ENCODE peak calls at places on chromosomes 7 and 10, in six cellular contexts. One of them, this sample, is unnamed.

GRCh38 chr7:27164381-27165088 is 802 bp downstream of the HOXA9 start:
- DNase-seq in RPMI7951: no peak
- DNase-seq in NCI-H1105: no peak
- DNase-seq in GM23248: peak
- DNase-seq in upper lobe of left lung: no peak
- DNase-seq in heart left ventricle: no peak
- DNase-seq in this sample: no peak

GRCh38 chr10:47088656-47089354 is 177.6 kb downstream of the PTPN20 start:
- DNase-seq in RPMI7951: no peak
- DNase-seq in NCI-H1105: no peak
- DNase-seq in upper lobe of left lung: no peak
- DNase-seq in heart left ventricle: no peak
- DNase-seq in GM23248: no peak
- DNase-seq in this sample: no peak

GRCh38 chr7:98215561-98216495 is 4.6 kb downstream of the BHLHA15 start:
- DNase-seq in GM23248: no peak
- DNase-seq in RPMI7951: no peak
- DNase-seq in NCI-H1105: no peak
- DNase-seq in upper lobe of left lung: no peak
- DNase-seq in heart left ventricle: no peak
- DNase-seq in this sample: no peak

GRCh38 chr7:130912086-130912909 is 178.3 kb upstream of the KLF14 start:
- DNase-seq in heart left ventricle: no peak
- DNase-seq in RPMI7951: peak
- DNase-seq in upper lobe of left lung: no peak
- DNase-seq in GM23248: peak
- DNase-seq in NCI-H1105: no peak
- DNase-seq in this sample: no peak

GRCh38 chr10:76149602-76150138 is 718.2 kb downstream of the LRMDA start:
- DNase-seq in RPMI7951: no peak
- DNase-seq in NCI-H1105: no peak
- DNase-seq in heart left ventricle: no peak
- DNase-seq in GM23248: no peak
- DNase-seq in upper lobe of left lung: no peak
- DNase-seq in this sample: no peak

GRCh38 chr10:89553064-89553734 is 17.8 kb upstream of the SLC16A12 start:
- DNase-seq in GM23248: peak
- DNase-seq in upper lobe of left lung: no peak
- DNase-seq in NCI-H1105: no peak
- DNase-seq in RPMI7951: peak
- DNase-seq in heart left ventricle: no peak
- DNase-seq in this sample: no peak

GRCh38 chr7:30736291-30736690 is 15.6 kb upstream of the INMT start:
- DNase-seq in heart left ventricle: no peak
- DNase-seq in NCI-H1105: no peak
- DNase-seq in GM23248: no peak
- DNase-seq in upper lobe of left lung: no peak
- DNase-seq in RPMI7951: no peak
- DNase-seq in this sample: no peak

GRCh38 chr7:79452495-79453265 is 787 bp downstream of the MAGI2 start:
- DNase-seq in upper lobe of left lung: peak
- DNase-seq in GM23248: peak
- DNase-seq in RPMI7951: no peak
- DNase-seq in heart left ventricle: peak
- DNase-seq in NCI-H1105: no peak
- DNase-seq in this sample: no peak

GRCh38 chr10:49187950-49188761 is at the start of gene TMEM273:
- DNase-seq in NCI-H1105: no peak
- DNase-seq in RPMI7951: no peak
- DNase-seq in GM23248: no peak
- DNase-seq in heart left ventricle: peak
- DNase-seq in upper lobe of left lung: peak
- DNase-seq in this sample: no peak

GRCh38 chr10:49700997-49701396 is 21.5 kb downstream of the C10orf53 start:
- DNase-seq in NCI-H1105: peak
- DNase-seq in RPMI7951: no peak
- DNase-seq in upper lobe of left lung: no peak
- DNase-seq in GM23248: no peak
- DNase-seq in heart left ventricle: no peak
- DNase-seq in this sample: no peak

GRCh38 chr7:6035165-6035564 is 4.0 kb downstream of the ANKRD61 start:
- DNase-seq in GM23248: no peak
- DNase-seq in NCI-H1105: no peak
- DNase-seq in RPMI7951: no peak
- DNase-seq in heart left ventricle: no peak
- DNase-seq in upper lobe of left lung: no peak
- DNase-seq in this sample: no peak

GRCh38 chr10:42872865-42873435 is 90.4 kb downstream of the BMS1 start:
- DNase-seq in heart left ventricle: no peak
- DNase-seq in NCI-H1105: no peak
- DNase-seq in RPMI7951: no peak
- DNase-seq in upper lobe of left lung: no peak
- DNase-seq in GM23248: no peak
- DNase-seq in this sample: no peak

GRCh38 chr10:44242826-44243225 is 142.1 kb downstream of the CXCL12 start:
- DNase-seq in upper lobe of left lung: no peak
- DNase-seq in GM23248: no peak
- DNase-seq in RPMI7951: no peak
- DNase-seq in NCI-H1105: no peak
- DNase-seq in heart left ventricle: no peak
- DNase-seq in this sample: no peak

GRCh38 chr10:79178614-79179403 is 110.0 kb downstream of the ZMIZ1 start:
- DNase-seq in upper lobe of left lung: no peak
- DNase-seq in heart left ventricle: peak
- DNase-seq in GM23248: peak
- DNase-seq in RPMI7951: peak
- DNase-seq in NCI-H1105: peak
- DNase-seq in this sample: no peak

GRCh38 chr10:73950569-73950968 is 39.6 kb downstream of the PLAU start:
- DNase-seq in NCI-H1105: no peak
- DNase-seq in RPMI7951: no peak
- DNase-seq in upper lobe of left lung: no peak
- DNase-seq in GM23248: no peak
- DNase-seq in heart left ventricle: no peak
- DNase-seq in this sample: no peak

GRCh38 chr7:65251851-65252620 is 121.6 kb upstream of the ZNF92 start:
- DNase-seq in heart left ventricle: peak
- DNase-seq in upper lobe of left lung: peak
- DNase-seq in GM23248: peak
- DNase-seq in NCI-H1105: peak
- DNase-seq in RPMI7951: peak
- DNase-seq in this sample: peak

GRCh38 chr7:23012797-23013714 is 874 bp downstream of the HYCC1 start:
- DNase-seq in heart left ventricle: peak
- DNase-seq in upper lobe of left lung: peak
- DNase-seq in RPMI7951: peak
- DNase-seq in GM23248: peak
- DNase-seq in NCI-H1105: peak
- DNase-seq in this sample: no peak

GRCh38 chr7:97187067-97187466 is 69.6 kb downstream of the SDHAF3 start:
- DNase-seq in GM23248: peak
- DNase-seq in RPMI7951: peak
- DNase-seq in heart left ventricle: no peak
- DNase-seq in upper lobe of left lung: no peak
- DNase-seq in NCI-H1105: no peak
- DNase-seq in this sample: no peak

GRCh38 chr7:17677408-17677807 is 262.9 kb downstream of the SNX13 start:
- DNase-seq in heart left ventricle: no peak
- DNase-seq in GM23248: peak
- DNase-seq in upper lobe of left lung: no peak
- DNase-seq in NCI-H1105: no peak
- DNase-seq in RPMI7951: no peak
- DNase-seq in this sample: no peak

GRCh38 chr10:20714518-20714917 is 182.6 kb downstream of the NEBL start:
- DNase-seq in GM23248: no peak
- DNase-seq in RPMI7951: no peak
- DNase-seq in upper lobe of left lung: no peak
- DNase-seq in heart left ventricle: no peak
- DNase-seq in NCI-H1105: no peak
- DNase-seq in this sample: no peak

GRCh38 chr7:131547589-131547988 is 8.8 kb downstream of the PODXL start:
- DNase-seq in heart left ventricle: no peak
- DNase-seq in GM23248: no peak
- DNase-seq in upper lobe of left lung: no peak
- DNase-seq in RPMI7951: no peak
- DNase-seq in NCI-H1105: no peak
- DNase-seq in this sample: no peak

GRCh38 chr10:35025916-35026315 is 64.2 kb downstream of the CUL2 start:
- DNase-seq in heart left ventricle: no peak
- DNase-seq in NCI-H1105: no peak
- DNase-seq in GM23248: peak
- DNase-seq in upper lobe of left lung: no peak
- DNase-seq in RPMI7951: no peak
- DNase-seq in this sample: no peak

GRCh38 chr10:97020452-97021400 is 165.0 kb downstream of the SLIT1 start:
- DNase-seq in GM23248: no peak
- DNase-seq in heart left ventricle: peak
- DNase-seq in NCI-H1105: no peak
- DNase-seq in upper lobe of left lung: no peak
- DNase-seq in RPMI7951: no peak
- DNase-seq in this sample: no peak

GRCh38 chr10:111275091-111275490 is 198.3 kb downstream of the ADRA2A start:
- DNase-seq in heart left ventricle: no peak
- DNase-seq in RPMI7951: no peak
- DNase-seq in NCI-H1105: no peak
- DNase-seq in GM23248: peak
- DNase-seq in upper lobe of left lung: no peak
- DNase-seq in this sample: no peak

GRCh38 chr10:79159141-79159619 is 90.4 kb downstream of the ZMIZ1 start:
- DNase-seq in RPMI7951: peak
- DNase-seq in upper lobe of left lung: no peak
- DNase-seq in NCI-H1105: no peak
- DNase-seq in heart left ventricle: no peak
- DNase-seq in GM23248: peak
- DNase-seq in this sample: no peak

GRCh38 chr10:25522946-25523608 is 348.3 kb downstream of the GPR158 start:
- DNase-seq in NCI-H1105: no peak
- DNase-seq in upper lobe of left lung: no peak
- DNase-seq in heart left ventricle: no peak
- DNase-seq in GM23248: no peak
- DNase-seq in RPMI7951: peak
- DNase-seq in this sample: no peak